ENCODE peak calls at places on chromosome 17, in six cellular contexts. Q is uterus, L is hepatocyte, S is brain microvascular endothelial cell, K is suprapubic skin, W is IMR-90. P is an unnamed sample.

GRCh38 chr17:74779948-74780400 is 3.8 kb upstream of the NAT9 start:
- DNase-seq in Q (no peak), K (no peak), S (no peak), W (no peak), L (no peak), P (peak)

GRCh38 chr17:29216856-29217255 is 29.8 kb upstream of the CRYBA1 start:
- DNase-seq in K (no peak), L (no peak), S (no peak), W (no peak), Q (no peak), P (no peak)

GRCh38 chr17:6507535-6507934 is 48.8 kb downstream of the PITPNM3 start:
- DNase-seq in K (peak), W (peak), S (peak), Q (peak), L (no peak), P (no peak)

GRCh38 chr17:7856081-7856791 is 1.1 kb downstream of the NAA38 start:
- DNase-seq in S (no peak), W (no peak), Q (peak), L (peak), K (peak), P (no peak)

GRCh38 chr17:77783991-77784820 is 174.3 kb upstream of the TNRC6C start:
- DNase-seq in W (no peak), K (no peak), L (no peak), S (no peak), Q (no peak), P (no peak)

GRCh38 chr17:77541995-77542394 is 401.2 kb downstream of the SEC14L1 start:
- DNase-seq in Q (no peak), S (no peak), L (peak), W (no peak), K (no peak), P (no peak)

GRCh38 chr17:27518048-27518447 is 61.8 kb downstream of the KSR1 start:
- DNase-seq in S (no peak), W (no peak), L (no peak), Q (no peak), K (no peak), P (no peak)

GRCh38 chr17:27244481-27245223 is 49.3 kb upstream of the WSB1 start:
- DNase-seq in Q (peak), K (no peak), S (peak), W (peak), L (peak), P (peak)

GRCh38 chr17:75919611-75920010 is 14.9 kb upstream of the MRPL38 start:
- DNase-seq in W (no peak), K (no peak), Q (no peak), L (no peak), S (no peak), P (no peak)

GRCh38 chr17:68697850-68698313 is 96.7 kb upstream of the FAM20A start:
- DNase-seq in W (peak), K (no peak), L (no peak), Q (peak), S (peak), P (no peak)

GRCh38 chr17:45784293-45784582 is at the start of gene CRHR1:
- DNase-seq in W (no peak), L (no peak), K (no peak), Q (no peak), S (no peak), P (no peak)

GRCh38 chr17:76492989-76493501 is 8.2 kb downstream of the RHBDF2 start:
- DNase-seq in L (peak), K (no peak), S (peak), W (peak), Q (peak), P (peak)

GRCh38 chr17:9646556-9646905 is 1.2 kb downstream of the USP43 start:
- DNase-seq in W (no peak), S (no peak), L (no peak), K (peak), Q (no peak), P (no peak)

GRCh38 chr17:30379303-30380105 is 777 bp downstream of the CPD start:
- DNase-seq in K (peak), L (no peak), W (no peak), Q (no peak), S (no peak), P (no peak)

GRCh38 chr17:49823614-49824013 is 24.3 kb downstream of the TAC4 start:
- DNase-seq in K (no peak), W (peak), Q (no peak), L (no peak), S (no peak), P (no peak)

GRCh38 chr17:7042507-7043194 is 1.2 kb downstream of the SLC16A11 start:
- DNase-seq in L (no peak), W (no peak), S (no peak), Q (no peak), K (peak), P (no peak)

GRCh38 chr17:50148226-50149098 is 2.0 kb downstream of the PPP1R9B start:
- DNase-seq in L (peak), K (no peak), S (no peak), Q (peak), W (peak), P (peak)

GRCh38 chr17:72101526-72101925 is 19.3 kb upstream of the SOX9 start:
- DNase-seq in W (peak), L (no peak), Q (no peak), K (peak), S (no peak), P (no peak)

GRCh38 chr17:39742856-39743436 is 5.2 kb downstream of the GRB7 start:
- DNase-seq in Q (no peak), S (no peak), L (no peak), W (no peak), K (no peak), P (no peak)

GRCh38 chr17:20189322-20189721 is 180.2 kb downstream of the SPECC1 start:
- DNase-seq in W (peak), K (no peak), Q (no peak), L (peak), S (peak), P (no peak)
- H3K27ac ChIP-seq in W (peak), K (peak), Q (no peak), L (peak), S (no peak), P (peak)

GRCh38 chr17:78957076-78957475 is 22.6 kb downstream of the LGALS3BP start:
- DNase-seq in S (peak), L (no peak), W (peak), K (no peak), Q (no peak), P (no peak)
- H3K4me3 ChIP-seq in S (no peak), L (no peak), W (no peak), K (no peak), Q (no peak), P (no peak)

DNA sequence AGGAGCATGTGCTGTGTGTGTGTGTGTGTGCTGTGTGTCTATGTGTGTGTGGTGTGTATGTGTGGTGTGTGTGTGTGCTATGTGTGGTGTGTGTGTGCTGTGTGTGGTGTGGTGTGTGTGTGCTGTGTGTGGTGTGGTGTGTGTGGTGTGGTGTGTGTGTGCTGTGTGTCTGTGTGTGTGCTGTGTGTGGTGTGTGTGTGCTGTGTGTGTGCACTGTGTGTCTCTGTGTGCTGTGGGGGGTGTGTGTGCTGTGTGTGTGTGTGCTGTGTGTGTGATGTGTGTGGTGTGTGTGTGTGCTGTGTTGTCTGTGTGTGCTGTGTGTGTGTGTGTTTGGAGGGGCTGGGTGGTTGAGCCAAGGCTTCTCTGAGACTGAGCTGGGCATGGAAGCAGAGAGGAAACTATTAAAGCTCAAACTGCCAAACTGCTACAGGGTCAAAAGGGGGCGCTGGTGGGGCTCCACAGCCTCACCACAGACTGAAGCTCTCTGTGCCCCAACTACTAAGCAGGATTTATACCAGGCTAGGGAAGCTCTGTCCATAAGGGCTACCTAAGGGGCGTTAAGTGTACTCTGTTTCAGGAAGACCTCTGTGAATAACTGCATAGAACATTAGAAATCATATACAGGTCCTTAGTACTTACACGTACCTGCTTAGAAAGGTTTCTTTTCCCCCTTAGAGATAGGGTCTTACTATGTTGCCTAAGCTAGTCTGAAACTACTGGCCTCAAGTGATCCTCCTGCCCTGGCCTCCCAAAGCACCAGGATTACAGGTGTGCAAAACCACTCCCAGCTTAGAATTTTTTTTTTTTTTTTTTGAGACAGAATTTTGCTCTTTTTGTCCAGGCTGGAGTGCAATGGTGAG is 27.8 kb upstream of the GHDC start:
- DNase-seq in L (peak), S (peak), K (no peak), Q (no peak), W (peak), P (no peak)
- TF ChIP-seq CTCF in L (peak), S (peak), K (peak), Q (peak), W (peak), P (peak)

DNA sequence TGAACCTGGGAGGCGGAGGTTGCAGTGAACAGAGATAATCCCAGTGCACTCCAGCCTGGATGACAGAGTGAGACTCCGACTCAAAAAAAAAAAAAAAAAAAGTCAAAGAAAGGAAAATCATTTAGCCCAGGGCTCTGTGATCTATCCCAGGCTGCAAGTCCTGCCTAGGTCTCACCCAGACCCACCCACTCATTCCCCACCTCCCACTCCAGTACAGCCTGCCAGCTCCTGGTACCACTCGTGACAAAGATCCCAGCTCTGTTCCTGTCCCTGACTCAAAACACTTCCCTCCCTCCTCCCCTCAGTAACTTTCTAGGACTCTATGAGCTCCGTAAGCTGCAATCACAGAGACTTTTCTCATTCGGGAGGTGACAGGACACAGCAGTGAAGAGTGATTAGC is 28.0 kb upstream of the MRPS23 start:
- DNase-seq in K (no peak), Q (no peak), W (no peak), L (no peak), S (no peak), P (no peak)
- H3K27ac ChIP-seq in K (no peak), Q (peak), W (peak), L (no peak), S (no peak), P (no peak)

P was measured in ascending aorta.